ENCODE peak calls at places on chromosomes 3 and 15, in six cellular contexts. P is GM12878, Q is GM12891, E is HepG2, T is K562, N is H1. X is an unnamed sample.

GRCh38 chr3:148707596-148708386 is 10.1 kb downstream of the AGTR1 start:
- DNase-seq in N (no peak), Q (no peak), E (no peak), T (no peak), P (no peak), X (no peak)

GRCh38 chr3:52231502-52232278 is 6.2 kb upstream of the TLR9 start:
- DNase-seq in E (no peak), P (no peak), Q (peak), T (peak), N (no peak), X (peak)

GRCh38 chr15:91426412-91426811 is 326.4 kb downstream of the SV2B start:
- DNase-seq in N (no peak), P (no peak), E (no peak), T (no peak), Q (no peak), X (no peak)

GRCh38 chr3:46848271-46849097 is 14.8 kb downstream of the MYL3 start:
- DNase-seq in Q (no peak), P (no peak), E (no peak), T (peak), N (no peak), X (no peak)

GRCh38 chr3:99895706-99896441 is 78.2 kb downstream of the CMSS1 start:
- DNase-seq in Q (no peak), N (no peak), T (peak), E (peak), P (no peak), X (no peak)

GRCh38 chr3:126125341-126125740 is 41.4 kb upstream of the SLC41A3 start:
- DNase-seq in T (no peak), E (no peak), Q (no peak), P (no peak), N (no peak), X (no peak)

GRCh38 chr15:65309882-65310418 is 5.5 kb downstream of the RNU5B-1 start:
- DNase-seq in Q (no peak), T (no peak), P (no peak), E (no peak), N (no peak), X (no peak)

GRCh38 chr15:32849769-32850668 is 132.2 kb downstream of the GREM1 start:
- DNase-seq in N (no peak), P (no peak), E (no peak), Q (no peak), T (no peak), X (no peak)

GRCh38 chr3:157542711-157543485 is 39.7 kb upstream of the VEPH1 start:
- DNase-seq in E (no peak), Q (no peak), P (no peak), T (no peak), N (peak), X (no peak)

GRCh38 chr15:28955686-28956421 is 70.1 kb downstream of the APBA2 start:
- DNase-seq in T (peak), N (no peak), E (no peak), Q (no peak), P (no peak), X (no peak)

GRCh38 chr15:60407406-60407805 is 9.6 kb upstream of the ANXA2 start:
- DNase-seq in Q (no peak), P (no peak), T (no peak), E (no peak), N (no peak), X (no peak)

GRCh38 chr3:64892664-64893309 is 205.0 kb upstream of the ADAMTS9 start:
- DNase-seq in N (no peak), Q (no peak), E (no peak), P (no peak), T (no peak), X (no peak)

GRCh38 chr3:150077107-150077506 is 106.4 kb upstream of the PFN2 start:
- DNase-seq in N (no peak), Q (no peak), E (no peak), P (no peak), T (no peak), X (no peak)

GRCh38 chr3:197344582-197345318 is 46.3 kb upstream of the DLG1 start:
- DNase-seq in Q (no peak), P (no peak), N (no peak), T (no peak), E (no peak), X (no peak)

GRCh38 chr15:57777034-57777433 is 70.5 kb downstream of the POLR2M start:
- DNase-seq in N (no peak), E (no peak), P (no peak), T (no peak), Q (no peak), X (no peak)

GRCh38 chr15:57769266-57769665 is 62.8 kb downstream of the POLR2M start:
- DNase-seq in N (no peak), T (peak), E (no peak), P (no peak), Q (no peak), X (no peak)

GRCh38 chr15:57767526-57767925 is 61.0 kb downstream of the POLR2M start:
- DNase-seq in Q (no peak), E (no peak), T (no peak), P (no peak), N (no peak), X (no peak)

GRCh38 chr15:57772223-57772957 is 65.9 kb downstream of the POLR2M start:
- DNase-seq in N (no peak), P (no peak), Q (no peak), T (no peak), E (no peak), X (no peak)
- TF ChIP-seq TAF1 in N (no peak), P (no peak), Q (no peak), T (no peak), E (no peak), X (no peak)

DNA sequence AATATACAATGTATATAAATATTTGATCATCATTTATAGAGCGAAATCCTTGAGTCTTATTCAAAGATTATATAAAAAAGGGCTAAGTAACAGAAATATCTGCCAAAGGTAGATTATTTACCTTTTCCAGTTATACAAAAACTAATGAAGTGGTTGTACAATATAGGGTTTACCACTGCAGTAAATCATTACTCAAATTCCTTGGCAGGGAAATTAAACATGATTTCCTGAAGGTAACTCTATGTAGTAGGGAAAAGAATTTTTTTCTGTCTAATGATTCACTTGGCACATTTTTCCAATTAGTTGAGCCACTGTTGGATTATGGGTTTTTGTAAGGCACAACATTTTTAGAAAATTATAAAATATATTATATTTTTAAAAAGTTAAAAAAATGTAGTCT is 129.6 kb downstream of the NR2F2 start:
- DNase-seq in T (no peak), P (no peak), Q (no peak), E (no peak), N (no peak), X (no peak)
- TF ChIP-seq POLR2AphosphoS5 in T (no peak), P (no peak), Q (no peak), E (no peak), N (no peak), X (no peak)

GRCh38 chr3:141660598-141660947 is 77.5 kb upstream of the RNF7 start:
- DNase-seq in Q (no peak), E (no peak), T (no peak), P (no peak), N (no peak), X (no peak)

GRCh38 chr3:141661229-141662196 is 76.6 kb upstream of the RNF7 start:
- DNase-seq in T (no peak), N (no peak), P (no peak), E (no peak), Q (no peak), X (no peak)

GRCh38 chr3:141663993-141664392 is 74.1 kb upstream of the RNF7 start:
- DNase-seq in T (no peak), Q (no peak), P (no peak), E (no peak), N (no peak), X (no peak)

GRCh38 chr3:141656771-141657170 is 81.3 kb upstream of the RNF7 start:
- DNase-seq in Q (no peak), N (no peak), E (no peak), P (no peak), T (peak), X (no peak)

GRCh38 chr3:141659821-141660597 is 78.1 kb upstream of the RNF7 start:
- DNase-seq in Q (peak), N (no peak), E (no peak), T (peak), P (no peak), X (no peak)
- TF ChIP-seq POLR2A in Q (no peak), N (no peak), E (no peak), T (no peak), P (no peak), X (no peak)

DNA sequence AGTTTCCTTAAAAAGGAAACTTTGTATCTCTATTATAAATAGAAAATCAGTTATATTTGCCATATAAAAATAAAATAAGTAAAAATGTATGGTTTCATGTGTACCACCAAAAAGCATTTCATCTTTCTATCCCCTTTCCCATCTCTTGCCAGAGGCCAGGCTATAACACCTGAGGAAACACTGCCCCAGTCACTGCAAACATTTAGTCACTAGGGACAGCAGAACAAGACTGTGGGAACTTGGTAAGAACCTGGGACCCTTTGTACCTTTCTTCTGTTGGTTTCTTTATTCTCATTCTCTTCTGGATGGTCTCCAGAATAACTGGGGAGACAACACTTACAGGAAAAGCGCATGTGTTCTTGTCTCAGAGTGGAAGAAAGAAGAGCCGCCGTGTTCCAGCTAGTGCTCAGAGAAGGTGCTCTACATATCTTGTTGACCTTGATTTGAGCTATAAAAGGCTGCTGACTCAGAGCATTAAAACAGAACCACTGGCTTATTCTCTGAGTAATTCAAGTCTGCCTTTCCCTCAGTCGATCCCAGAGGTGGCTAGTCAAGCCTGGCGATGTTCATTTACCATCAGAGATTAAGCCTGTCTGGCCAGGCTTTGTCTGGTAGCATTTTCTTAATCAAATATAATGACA is 361.6 kb downstream of the RBMS3 start:
- DNase-seq in Q (no peak), P (no peak), N (no peak), T (no peak), E (no peak), X (no peak)
- TF ChIP-seq TAF1 in Q (no peak), P (no peak), N (no peak), T (no peak), E (no peak), X (no peak)

DNA sequence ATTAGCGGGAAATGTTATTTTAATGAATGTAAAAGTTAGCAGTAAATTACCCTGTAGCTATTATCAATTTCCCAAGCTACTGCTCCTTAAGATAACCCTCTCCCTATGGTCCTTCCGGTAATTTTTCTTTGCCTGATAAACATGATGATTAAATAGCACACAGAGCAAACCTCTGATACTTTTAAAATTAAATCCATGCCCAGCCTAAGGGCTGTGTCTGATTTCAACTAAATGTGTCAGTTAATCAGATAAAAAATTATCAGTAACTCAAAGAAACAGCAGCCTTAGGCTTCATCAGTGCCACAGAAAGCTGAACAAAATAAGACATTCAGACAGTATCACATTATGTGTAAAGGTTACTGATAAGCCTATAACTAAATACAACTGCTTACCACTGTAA is 68.1 kb downstream of the DPH6 start:
- DNase-seq in T (no peak), P (no peak), E (no peak), N (no peak), Q (no peak), X (no peak)
- TF ChIP-seq POLR2AphosphoS5 in T (no peak), P (no peak), E (no peak), N (no peak), Q (no peak), X (no peak)

DNA sequence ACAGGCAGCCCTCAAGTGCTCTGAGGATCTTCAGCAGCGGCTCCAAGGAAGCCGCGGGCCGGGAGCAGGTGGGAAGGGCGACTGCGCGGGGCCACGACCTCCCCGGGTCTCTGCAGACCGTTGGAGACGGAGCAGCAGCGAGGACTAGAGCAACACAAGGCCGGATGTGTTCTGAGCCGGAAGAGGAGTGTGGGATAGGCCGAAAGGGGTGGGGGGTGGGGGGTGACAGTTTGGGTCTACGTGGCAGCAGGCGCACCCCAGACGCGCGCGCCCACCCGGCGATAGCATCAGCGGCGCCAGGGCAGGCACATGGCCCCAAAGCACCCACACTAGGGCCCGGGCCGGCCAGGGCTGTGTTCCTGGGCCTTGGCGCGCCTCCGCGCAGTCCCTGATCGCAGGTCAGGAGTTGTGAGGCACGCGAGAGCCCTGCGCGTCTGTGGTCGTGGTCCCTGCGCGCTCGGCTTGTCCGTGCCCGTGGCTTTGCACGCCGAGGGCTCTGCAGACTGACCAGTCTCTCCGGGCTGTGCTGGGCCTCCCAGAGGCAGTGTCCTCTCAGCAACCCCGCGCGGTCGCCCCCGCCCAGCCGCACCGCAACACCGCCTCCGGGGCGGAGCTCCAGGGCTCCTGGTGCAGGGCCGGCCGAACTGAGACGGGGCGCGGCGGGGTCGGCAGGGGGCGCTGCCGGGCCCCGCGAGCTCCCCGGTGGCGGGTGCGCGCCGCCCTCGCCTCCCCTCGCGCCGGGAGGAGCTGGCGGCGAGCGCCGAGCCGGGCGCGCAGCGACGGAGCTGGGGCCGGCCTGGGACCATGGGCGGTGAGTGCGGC is at the start of gene PXYLP1:
- DNase-seq in E (peak), Q (peak), N (peak), P (peak), T (peak), X (peak)
- TF ChIP-seq POLR2A in E (peak), Q (peak), N (peak), P (peak), T (peak), X (peak)